ENCODE peak calls at places on chromosomes 1 and 21, in ten cellular contexts. N is A549, X is stomach, B is ovary, O is tibial nerve, T is suprapubic skin, Q is transverse colon, U is GM12878, D is esophagus muscularis mucosa, G is K562. L is an unnamed sample.

GRCh38 chr1:32204943-32205361 is 519 bp upstream of the IQCC start:
- DNase-seq in N (no peak), X (no peak), B (no peak), O (no peak), T (no peak), Q (peak), U (no peak), D (no peak), G (no peak), L (no peak)

GRCh38 chr21:29360799-29361765 is 62.4 kb downstream of the BACH1 start:
- DNase-seq in N (peak), X (no peak), B (no peak), O (no peak), T (no peak), Q (no peak), U (no peak), D (no peak), G (no peak), L (no peak)

GRCh38 chr1:185058886-185059285 is 13.5 kb downstream of the RNF2 start:
- DNase-seq in N (no peak), X (no peak), B (no peak), O (no peak), T (no peak), Q (no peak), U (no peak), D (no peak), G (no peak), L (no peak)

GRCh38 chr21:36584980-36585940 is 105.3 kb upstream of the CLDN14 start:
- DNase-seq in N (peak), X (no peak), B (no peak), O (no peak), T (no peak), Q (no peak), U (no peak), D (no peak), G (peak), L (no peak)

GRCh38 chr1:165355977-165356811 is at the start of gene LMX1A:
- DNase-seq in N (peak), X (no peak), B (no peak), O (peak), T (peak), Q (peak), U (no peak), D (peak), G (no peak), L (no peak)

GRCh38 chr1:113042336-113043143 is 30.5 kb upstream of the LRIG2 start:
- DNase-seq in N (peak), X (peak), B (peak), O (peak), T (peak), Q (peak), U (no peak), D (peak), G (peak), L (peak)

GRCh38 chr1:52603301-52603675 is 1.1 kb downstream of the GPX7 start:
- DNase-seq in N (no peak), X (no peak), B (peak), O (no peak), T (no peak), Q (no peak), U (no peak), D (no peak), G (no peak), L (no peak)

GRCh38 chr1:111709986-111710385 is 29.2 kb downstream of the INKA2 start:
- DNase-seq in N (no peak), X (no peak), B (no peak), O (no peak), T (no peak), Q (no peak), U (no peak), D (no peak), G (no peak), L (no peak)

GRCh38 chr1:160576430-160576829 is 2.9 kb downstream of the CD84 start:
- DNase-seq in N (no peak), X (no peak), B (no peak), O (no peak), T (no peak), Q (no peak), U (no peak), D (no peak), G (no peak), L (no peak)

GRCh38 chr1:70738576-70738975 is 309.0 kb downstream of the PTGER3 start:
- DNase-seq in N (no peak), X (no peak), B (no peak), O (no peak), T (no peak), Q (no peak), U (no peak), D (no peak), G (no peak), L (no peak)

GRCh38 chr1:167605576-167605975 is 24.5 kb upstream of the RCSD1 start:
- DNase-seq in N (no peak), X (no peak), B (no peak), O (no peak), T (no peak), Q (no peak), U (no peak), D (no peak), G (no peak), L (no peak)

GRCh38 chr1:92705456-92705855 is 79.5 kb downstream of the EVI5 start:
- DNase-seq in N (no peak), X (no peak), B (no peak), O (no peak), T (no peak), Q (no peak), U (no peak), D (no peak), G (peak), L (no peak)

GRCh38 chr1:202217951-202218350 is 24.4 kb downstream of the LGR6 start:
- DNase-seq in N (no peak), X (no peak), B (no peak), O (no peak), T (no peak), Q (no peak), U (no peak), D (no peak), G (no peak), L (no peak)

GRCh38 chr1:71641013-71641412 is 560.2 kb upstream of the ZRANB2 start:
- DNase-seq in N (no peak), X (no peak), B (no peak), O (no peak), T (no peak), Q (no peak), U (no peak), D (no peak), G (no peak), L (no peak)

GRCh38 chr1:227541796-227542152 is 21.6 kb upstream of the ZNF678 start:
- DNase-seq in N (no peak), X (no peak), B (no peak), O (no peak), T (no peak), Q (peak), U (no peak), D (no peak), G (no peak), L (peak)

GRCh38 chr1:153344718-153345025 is 4.0 kb downstream of the PGLYRP4 start:
- DNase-seq in N (no peak), X (no peak), B (no peak), O (peak), T (peak), Q (no peak), U (no peak), D (no peak), G (no peak), L (no peak)

GRCh38 chr1:204726478-204726877 is 40.9 kb upstream of the LRRN2 start:
- DNase-seq in N (peak), X (no peak), B (no peak), O (no peak), T (no peak), Q (no peak), U (no peak), D (no peak), G (no peak), L (no peak)

GRCh38 chr1:200980873-200981272 is 42.6 kb downstream of the KIF21B start:
- DNase-seq in N (no peak), X (no peak), B (no peak), O (no peak), T (no peak), Q (no peak), U (no peak), D (no peak), G (no peak), L (no peak)

GRCh38 chr1:184635347-184636155 is 119.1 kb downstream of the EDEM3 start:
- DNase-seq in N (no peak), X (no peak), B (no peak), O (no peak), T (no peak), Q (no peak), U (no peak), D (no peak), G (no peak), L (peak)

GRCh38 chr1:165456114-165456513 is 11.2 kb upstream of the RXRG start:
- DNase-seq in N (no peak), X (no peak), B (no peak), O (no peak), T (no peak), Q (no peak), U (no peak), D (no peak), G (no peak), L (no peak)

GRCh38 chr1:234401658-234402057 is 28.4 kb downstream of the COA6 start:
- DNase-seq in N (no peak), X (no peak), B (no peak), O (no peak), T (no peak), Q (no peak), U (no peak), D (peak), G (no peak), L (no peak)

GRCh38 chr1:107404756-107405155 is 263.9 kb downstream of the NTNG1 start:
- DNase-seq in N (no peak), X (no peak), B (no peak), O (no peak), T (no peak), Q (no peak), U (no peak), D (no peak), G (no peak), L (no peak)

GRCh38 chr1:234970731-234971476 is 157.7 kb downstream of the TOMM20 start:
- DNase-seq in N (no peak), X (peak), B (peak), O (peak), T (peak), Q (peak), U (no peak), D (no peak), G (no peak), L (peak)

GRCh38 chr1:2279210-2279639 is 51.1 kb downstream of the SKI start:
- DNase-seq in N (no peak), X (no peak), B (peak), O (no peak), T (no peak), Q (no peak), U (no peak), D (no peak), G (no peak), L (peak)

GRCh38 chr1:184366992-184367391 is 19.8 kb upstream of the C1orf21 start:
- DNase-seq in N (no peak), X (no peak), B (no peak), O (no peak), T (no peak), Q (no peak), U (no peak), D (no peak), G (no peak), L (no peak)

GRCh38 chr1:100530901-100531487 is 6.9 kb upstream of the GPR88 start:
- DNase-seq in N (no peak), X (peak), B (no peak), O (peak), T (no peak), Q (peak), U (peak), D (no peak), G (no peak), L (peak)

GRCh38 chr1:87399264-87399663 is 70.6 kb downstream of the LMO4 start:
- DNase-seq in N (no peak), X (no peak), B (no peak), O (no peak), T (no peak), Q (no peak), U (no peak), D (no peak), G (no peak), L (no peak)

GRCh38 chr1:1777510-1777909 is 760 bp downstream of the NADK start:
- DNase-seq in N (no peak), X (no peak), B (no peak), O (peak), T (no peak), Q (no peak), U (no peak), D (no peak), G (peak), L (peak)

GRCh38 chr1:145891143-145891542 is 5.5 kb upstream of the ANKRD35 start:
- DNase-seq in N (no peak), X (peak), B (no peak), O (no peak), T (no peak), Q (no peak), U (no peak), D (no peak), G (no peak), L (no peak)

GRCh38 chr1:100746542-100746932 is 27.0 kb downstream of the VCAM1 start:
- DNase-seq in N (no peak), X (no peak), B (no peak), O (no peak), T (no peak), Q (no peak), U (no peak), D (no peak), G (no peak), L (no peak)

GRCh38 chr1:205348559-205349477 is 7.9 kb downstream of the KLHDC8A start:
- DNase-seq in N (no peak), X (no peak), B (no peak), O (no peak), T (no peak), Q (no peak), U (no peak), D (no peak), G (no peak), L (no peak)

GRCh38 chr1:166975361-166976129 is at the start of gene ILDR2:
- DNase-seq in N (peak), X (peak), B (peak), O (peak), T (no peak), Q (peak), U (no peak), D (peak), G (peak), L (peak)

GRCh38 chr1:65213271-65213905 is 65.4 kb downstream of the AK4 start:
- DNase-seq in N (no peak), X (no peak), B (no peak), O (no peak), T (no peak), Q (no peak), U (no peak), D (no peak), G (no peak), L (no peak)

DNA sequence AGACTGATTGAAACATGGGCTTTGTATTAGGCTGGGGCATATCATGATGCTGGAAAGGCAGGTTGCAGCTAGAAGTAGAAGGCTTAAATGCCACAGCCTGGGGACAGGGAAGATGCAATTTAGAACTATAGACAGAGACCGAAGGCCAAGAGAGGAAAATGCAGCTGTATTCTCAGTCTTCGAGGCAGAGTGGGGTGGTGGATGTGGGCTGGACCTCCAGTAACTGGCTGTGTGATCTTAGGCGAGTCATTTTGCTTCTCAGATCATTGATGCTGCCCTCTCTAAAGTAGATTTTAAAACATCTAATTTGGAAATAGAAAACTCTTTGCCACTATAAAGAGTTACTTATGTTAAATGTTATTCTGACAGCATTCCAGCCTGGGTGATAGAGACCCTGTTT is 17.7 kb upstream of the SH2D2A start:
- DNase-seq in N (no peak), X (no peak), B (no peak), O (no peak), T (no peak), Q (no peak), U (no peak), D (no peak), G (no peak), L (no peak)
- TF ChIP-seq EP300 in N (no peak), X (no peak), B (no peak), O (no peak), T (no peak), Q (no peak), U (no peak), D (no peak), G (no peak), L (no peak)

GRCh38 chr1:27603962-27604578 is at the start of gene AHDC1:
- DNase-seq in N (peak), X (peak), B (peak), O (peak), T (peak), Q (peak), U (no peak), D (peak), G (peak), L (peak)
- TF ChIP-seq EP300 in N (no peak), X (no peak), B (no peak), O (peak), T (no peak), Q (no peak), U (no peak), D (no peak), G (no peak), L (no peak)

GRCh38 chr21:33075596-33076195 is 5.8 kb downstream of the OLIG1 start:
- DNase-seq in N (no peak), X (no peak), B (no peak), O (no peak), T (no peak), Q (no peak), U (no peak), D (no peak), G (no peak), L (no peak)

GRCh38 chr21:33078907-33079582 is 9.1 kb downstream of the OLIG1 start:
- DNase-seq in N (peak), X (no peak), B (no peak), O (no peak), T (no peak), Q (no peak), U (peak), D (no peak), G (peak), L (no peak)

GRCh38 chr21:33071878-33072306 is 2.0 kb downstream of the OLIG1 start:
- DNase-seq in N (no peak), X (no peak), B (no peak), O (no peak), T (no peak), Q (no peak), U (no peak), D (no peak), G (no peak), L (no peak)

GRCh38 chr21:33076600-33077329 is 6.8 kb downstream of the OLIG1 start:
- DNase-seq in N (no peak), X (no peak), B (no peak), O (no peak), T (no peak), Q (no peak), U (no peak), D (no peak), G (no peak), L (no peak)

GRCh38 chr21:33075128-33075527 is 5.2 kb downstream of the OLIG1 start:
- DNase-seq in N (no peak), X (no peak), B (no peak), O (no peak), T (no peak), Q (no peak), U (no peak), D (no peak), G (no peak), L (no peak)
- TF ChIP-seq EP300 in N (no peak), X (no peak), B (no peak), O (no peak), T (no peak), Q (no peak), U (no peak), D (no peak), G (no peak), L (no peak)

GRCh38 chr1:78279051-78279450 is 211.7 kb upstream of the PTGFR start:
- DNase-seq in N (no peak), X (no peak), B (no peak), O (no peak), T (no peak), Q (no peak), U (no peak), D (no peak), G (no peak), L (no peak)
- TF ChIP-seq EP300 in N (no peak), X (no peak), B (no peak), O (peak), T (no peak), Q (no peak), U (no peak), D (no peak), G (no peak), L (no peak)

GRCh38 chr1:246788895-246789338 is 64.7 kb downstream of the SCCPDH start:
- DNase-seq in N (no peak), X (no peak), B (no peak), O (no peak), T (peak), Q (no peak), U (no peak), D (no peak), G (no peak), L (no peak)

GRCh38 chr1:246785536-246786111 is 61.4 kb downstream of the SCCPDH start:
- DNase-seq in N (no peak), X (no peak), B (no peak), O (no peak), T (peak), Q (no peak), U (no peak), D (no peak), G (no peak), L (no peak)

GRCh38 chr1:246789454-246790339 is 65.5 kb downstream of the SCCPDH start:
- DNase-seq in N (no peak), X (no peak), B (no peak), O (no peak), T (peak), Q (no peak), U (no peak), D (no peak), G (no peak), L (no peak)

GRCh38 chr1:246786606-246787238 is 62.5 kb downstream of the SCCPDH start:
- DNase-seq in N (no peak), X (peak), B (no peak), O (no peak), T (no peak), Q (peak), U (no peak), D (no peak), G (no peak), L (no peak)

GRCh38 chr1:246787781-246788513 is 63.7 kb downstream of the SCCPDH start:
- DNase-seq in N (no peak), X (no peak), B (no peak), O (no peak), T (no peak), Q (no peak), U (no peak), D (no peak), G (no peak), L (no peak)
- TF ChIP-seq EP300 in N (no peak), X (no peak), B (no peak), O (no peak), T (no peak), Q (no peak), U (no peak), D (no peak), G (no peak), L (no peak)

GRCh38 chr1:69494171-69494570 is 73.6 kb upstream of the LRRC7 start:
- DNase-seq in N (no peak), X (no peak), B (no peak), O (no peak), T (no peak), Q (no peak), U (no peak), D (no peak), G (no peak), L (no peak)
- TF ChIP-seq EP300 in N (no peak), X (no peak), B (no peak), O (no peak), T (no peak), Q (no peak), U (no peak), D (no peak), G (no peak), L (no peak)

DNA sequence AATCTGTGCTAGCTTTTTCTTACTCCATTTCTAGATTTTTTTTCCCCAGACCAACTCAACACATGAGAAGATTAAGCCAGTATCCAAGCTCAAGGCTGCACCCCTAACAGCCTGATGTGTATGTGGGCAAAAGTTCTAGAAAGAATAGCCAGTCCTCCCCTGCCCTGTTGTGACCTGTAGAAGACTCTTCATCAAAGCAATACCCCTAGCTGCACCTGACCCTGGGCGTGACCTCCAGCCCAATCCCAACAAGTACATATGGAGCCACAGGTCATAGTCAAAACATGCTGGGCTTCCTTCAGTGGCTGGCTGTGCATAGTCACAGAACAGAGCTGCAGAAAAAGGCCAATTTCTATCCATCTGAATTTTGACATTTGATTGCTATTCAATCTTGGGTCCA is 72.5 kb downstream of the ATP1A1 start:
- DNase-seq in N (no peak), X (no peak), B (no peak), O (no peak), T (no peak), Q (no peak), U (no peak), D (peak), G (no peak), L (no peak)
- TF ChIP-seq EP300 in N (no peak), X (no peak), B (no peak), O (no peak), T (no peak), Q (no peak), U (no peak), D (no peak), G (no peak), L (no peak)

L was measured in sigmoid colon.